ENCODE peak calls at places on chromosomes 6 and 20, in nine cellular contexts. One of them, this sample, is unnamed.

GRCh38 chr6:10719386-10720228 is 3.3 kb upstream of the TMEM14C start:
- DNase-seq in HTR-8/SVneo: no peak
- DNase-seq in nephron progenitor cell: no peak
- DNase-seq in NCI-H2081: peak
- DNase-seq in Peyer's patch: no peak
- DNase-seq in stimulated activated CD8-positive, alpha-beta memory T cell treated with anti-CD3 and anti-CD28 coated beads, Interleukin-4, amount 100 ng/mL, for 24 hours: no peak
- DNase-seq in spleen: no peak
- DNase-seq in CD4-positive, alpha-beta T cell: no peak
- DNase-seq in stimulated activated CD4-positive, alpha-beta T cell treated with anti-CD3 and anti-CD28 coated beads, Interleukin-2, amount 100 ng/mL, for 48 hours: no peak
- DNase-seq in this sample: no peak

GRCh38 chr6:117451607-117452164 is 25.9 kb upstream of the ROS1 start:
- DNase-seq in HTR-8/SVneo: no peak
- DNase-seq in nephron progenitor cell: no peak
- DNase-seq in NCI-H2081: no peak
- DNase-seq in Peyer's patch: no peak
- DNase-seq in stimulated activated CD8-positive, alpha-beta memory T cell treated with anti-CD3 and anti-CD28 coated beads, Interleukin-4, amount 100 ng/mL, for 24 hours: no peak
- DNase-seq in spleen: no peak
- DNase-seq in CD4-positive, alpha-beta T cell: no peak
- DNase-seq in stimulated activated CD4-positive, alpha-beta T cell treated with anti-CD3 and anti-CD28 coated beads, Interleukin-2, amount 100 ng/mL, for 48 hours: no peak
- DNase-seq in this sample: no peak

GRCh38 chr6:30357678-30358339 is 12.9 kb downstream of the RPP21 start:
- DNase-seq in HTR-8/SVneo: peak
- DNase-seq in nephron progenitor cell: peak
- DNase-seq in NCI-H2081: peak
- DNase-seq in Peyer's patch: no peak
- DNase-seq in stimulated activated CD8-positive, alpha-beta memory T cell treated with anti-CD3 and anti-CD28 coated beads, Interleukin-4, amount 100 ng/mL, for 24 hours: no peak
- DNase-seq in spleen: no peak
- DNase-seq in CD4-positive, alpha-beta T cell: peak
- DNase-seq in stimulated activated CD4-positive, alpha-beta T cell treated with anti-CD3 and anti-CD28 coated beads, Interleukin-2, amount 100 ng/mL, for 48 hours: peak
- DNase-seq in this sample: peak

GRCh38 chr20:64065973-64066341 is 3.0 kb downstream of the TCEA2 start:
- DNase-seq in HTR-8/SVneo: peak
- DNase-seq in nephron progenitor cell: no peak
- DNase-seq in NCI-H2081: no peak
- DNase-seq in Peyer's patch: no peak
- DNase-seq in stimulated activated CD8-positive, alpha-beta memory T cell treated with anti-CD3 and anti-CD28 coated beads, Interleukin-4, amount 100 ng/mL, for 24 hours: peak
- DNase-seq in spleen: no peak
- DNase-seq in CD4-positive, alpha-beta T cell: peak
- DNase-seq in stimulated activated CD4-positive, alpha-beta T cell treated with anti-CD3 and anti-CD28 coated beads, Interleukin-2, amount 100 ng/mL, for 48 hours: peak
- DNase-seq in this sample: peak

GRCh38 chr6:166395778-166396177 is 13.0 kb upstream of the MPC1 start:
- DNase-seq in HTR-8/SVneo: no peak
- DNase-seq in nephron progenitor cell: no peak
- DNase-seq in NCI-H2081: no peak
- DNase-seq in Peyer's patch: no peak
- DNase-seq in stimulated activated CD8-positive, alpha-beta memory T cell treated with anti-CD3 and anti-CD28 coated beads, Interleukin-4, amount 100 ng/mL, for 24 hours: no peak
- DNase-seq in spleen: no peak
- DNase-seq in CD4-positive, alpha-beta T cell: no peak
- DNase-seq in stimulated activated CD4-positive, alpha-beta T cell treated with anti-CD3 and anti-CD28 coated beads, Interleukin-2, amount 100 ng/mL, for 48 hours: no peak
- DNase-seq in this sample: no peak

GRCh38 chr20:11549172-11550117 is 368.2 kb upstream of the BTBD3 start:
- DNase-seq in HTR-8/SVneo: no peak
- DNase-seq in nephron progenitor cell: no peak
- DNase-seq in NCI-H2081: peak
- DNase-seq in Peyer's patch: no peak
- DNase-seq in stimulated activated CD8-positive, alpha-beta memory T cell treated with anti-CD3 and anti-CD28 coated beads, Interleukin-4, amount 100 ng/mL, for 24 hours: no peak
- DNase-seq in spleen: no peak
- DNase-seq in CD4-positive, alpha-beta T cell: no peak
- DNase-seq in stimulated activated CD4-positive, alpha-beta T cell treated with anti-CD3 and anti-CD28 coated beads, Interleukin-2, amount 100 ng/mL, for 48 hours: no peak
- DNase-seq in this sample: no peak

GRCh38 chr6:90197854-90198496 is 98.7 kb downstream of the BACH2 start:
- DNase-seq in HTR-8/SVneo: no peak
- DNase-seq in nephron progenitor cell: no peak
- DNase-seq in NCI-H2081: peak
- DNase-seq in Peyer's patch: no peak
- DNase-seq in stimulated activated CD8-positive, alpha-beta memory T cell treated with anti-CD3 and anti-CD28 coated beads, Interleukin-4, amount 100 ng/mL, for 24 hours: no peak
- DNase-seq in spleen: no peak
- DNase-seq in CD4-positive, alpha-beta T cell: no peak
- DNase-seq in stimulated activated CD4-positive, alpha-beta T cell treated with anti-CD3 and anti-CD28 coated beads, Interleukin-2, amount 100 ng/mL, for 48 hours: no peak
- DNase-seq in this sample: no peak

GRCh38 chr6:147156799-147157382 is 47.3 kb upstream of the STXBP5 start:
- DNase-seq in HTR-8/SVneo: no peak
- DNase-seq in nephron progenitor cell: no peak
- DNase-seq in NCI-H2081: no peak
- DNase-seq in Peyer's patch: no peak
- DNase-seq in stimulated activated CD8-positive, alpha-beta memory T cell treated with anti-CD3 and anti-CD28 coated beads, Interleukin-4, amount 100 ng/mL, for 24 hours: no peak
- DNase-seq in spleen: no peak
- DNase-seq in CD4-positive, alpha-beta T cell: no peak
- DNase-seq in stimulated activated CD4-positive, alpha-beta T cell treated with anti-CD3 and anti-CD28 coated beads, Interleukin-2, amount 100 ng/mL, for 48 hours: no peak
- DNase-seq in this sample: no peak

GRCh38 chr6:30836431-30836866 is 47.9 kb upstream of the DDR1 start:
- DNase-seq in HTR-8/SVneo: no peak
- DNase-seq in nephron progenitor cell: no peak
- DNase-seq in NCI-H2081: no peak
- DNase-seq in Peyer's patch: no peak
- DNase-seq in stimulated activated CD8-positive, alpha-beta memory T cell treated with anti-CD3 and anti-CD28 coated beads, Interleukin-4, amount 100 ng/mL, for 24 hours: no peak
- DNase-seq in spleen: no peak
- DNase-seq in CD4-positive, alpha-beta T cell: no peak
- DNase-seq in stimulated activated CD4-positive, alpha-beta T cell treated with anti-CD3 and anti-CD28 coated beads, Interleukin-2, amount 100 ng/mL, for 48 hours: no peak
- DNase-seq in this sample: no peak

GRCh38 chr6:113719545-113719944 is 137.6 kb upstream of the MARCKS start:
- DNase-seq in HTR-8/SVneo: no peak
- DNase-seq in nephron progenitor cell: no peak
- DNase-seq in NCI-H2081: no peak
- DNase-seq in Peyer's patch: no peak
- DNase-seq in stimulated activated CD8-positive, alpha-beta memory T cell treated with anti-CD3 and anti-CD28 coated beads, Interleukin-4, amount 100 ng/mL, for 24 hours: no peak
- DNase-seq in spleen: no peak
- DNase-seq in CD4-positive, alpha-beta T cell: no peak
- DNase-seq in stimulated activated CD4-positive, alpha-beta T cell treated with anti-CD3 and anti-CD28 coated beads, Interleukin-2, amount 100 ng/mL, for 48 hours: no peak
- DNase-seq in this sample: no peak

GRCh38 chr6:180295-180694 is 112.0 kb upstream of the DUSP22 start:
- DNase-seq in HTR-8/SVneo: no peak
- DNase-seq in nephron progenitor cell: no peak
- DNase-seq in NCI-H2081: no peak
- DNase-seq in Peyer's patch: no peak
- DNase-seq in stimulated activated CD8-positive, alpha-beta memory T cell treated with anti-CD3 and anti-CD28 coated beads, Interleukin-4, amount 100 ng/mL, for 24 hours: no peak
- DNase-seq in spleen: no peak
- DNase-seq in CD4-positive, alpha-beta T cell: no peak
- DNase-seq in stimulated activated CD4-positive, alpha-beta T cell treated with anti-CD3 and anti-CD28 coated beads, Interleukin-2, amount 100 ng/mL, for 48 hours: no peak
- DNase-seq in this sample: no peak

GRCh38 chr6:39137235-39137634 is 22.2 kb upstream of the SAYSD1 start:
- DNase-seq in HTR-8/SVneo: peak
- DNase-seq in nephron progenitor cell: peak
- DNase-seq in NCI-H2081: no peak
- DNase-seq in Peyer's patch: no peak
- DNase-seq in stimulated activated CD8-positive, alpha-beta memory T cell treated with anti-CD3 and anti-CD28 coated beads, Interleukin-4, amount 100 ng/mL, for 24 hours: no peak
- DNase-seq in spleen: no peak
- DNase-seq in CD4-positive, alpha-beta T cell: peak
- DNase-seq in stimulated activated CD4-positive, alpha-beta T cell treated with anti-CD3 and anti-CD28 coated beads, Interleukin-2, amount 100 ng/mL, for 48 hours: peak
- DNase-seq in this sample: peak

GRCh38 chr6:8103726-8104125 is 1.4 kb upstream of the EEF1E1 start:
- DNase-seq in HTR-8/SVneo: no peak
- DNase-seq in nephron progenitor cell: no peak
- DNase-seq in NCI-H2081: no peak
- DNase-seq in Peyer's patch: no peak
- DNase-seq in stimulated activated CD8-positive, alpha-beta memory T cell treated with anti-CD3 and anti-CD28 coated beads, Interleukin-4, amount 100 ng/mL, for 24 hours: no peak
- DNase-seq in spleen: no peak
- DNase-seq in CD4-positive, alpha-beta T cell: no peak
- DNase-seq in stimulated activated CD4-positive, alpha-beta T cell treated with anti-CD3 and anti-CD28 coated beads, Interleukin-2, amount 100 ng/mL, for 48 hours: no peak
- DNase-seq in this sample: no peak

GRCh38 chr6:104682722-104683643 is 176.7 kb downstream of the HACE1 start:
- DNase-seq in HTR-8/SVneo: peak
- DNase-seq in nephron progenitor cell: peak
- DNase-seq in NCI-H2081: peak
- DNase-seq in Peyer's patch: peak
- DNase-seq in stimulated activated CD8-positive, alpha-beta memory T cell treated with anti-CD3 and anti-CD28 coated beads, Interleukin-4, amount 100 ng/mL, for 24 hours: peak
- DNase-seq in spleen: peak
- DNase-seq in CD4-positive, alpha-beta T cell: peak
- DNase-seq in stimulated activated CD4-positive, alpha-beta T cell treated with anti-CD3 and anti-CD28 coated beads, Interleukin-2, amount 100 ng/mL, for 48 hours: peak
- DNase-seq in this sample: peak

GRCh38 chr6:6891074-6891754 is 216.5 kb upstream of the RREB1 start:
- DNase-seq in HTR-8/SVneo: no peak
- DNase-seq in nephron progenitor cell: no peak
- DNase-seq in NCI-H2081: peak
- DNase-seq in Peyer's patch: peak
- DNase-seq in stimulated activated CD8-positive, alpha-beta memory T cell treated with anti-CD3 and anti-CD28 coated beads, Interleukin-4, amount 100 ng/mL, for 24 hours: no peak
- DNase-seq in spleen: no peak
- DNase-seq in CD4-positive, alpha-beta T cell: no peak
- DNase-seq in stimulated activated CD4-positive, alpha-beta T cell treated with anti-CD3 and anti-CD28 coated beads, Interleukin-2, amount 100 ng/mL, for 48 hours: no peak
- DNase-seq in this sample: no peak

GRCh38 chr20:33606114-33606771 is 55.9 kb upstream of the C20orf144 start:
- DNase-seq in HTR-8/SVneo: no peak
- DNase-seq in nephron progenitor cell: no peak
- DNase-seq in NCI-H2081: no peak
- DNase-seq in Peyer's patch: no peak
- DNase-seq in stimulated activated CD8-positive, alpha-beta memory T cell treated with anti-CD3 and anti-CD28 coated beads, Interleukin-4, amount 100 ng/mL, for 24 hours: no peak
- DNase-seq in spleen: no peak
- DNase-seq in CD4-positive, alpha-beta T cell: no peak
- DNase-seq in stimulated activated CD4-positive, alpha-beta T cell treated with anti-CD3 and anti-CD28 coated beads, Interleukin-2, amount 100 ng/mL, for 48 hours: no peak
- DNase-seq in this sample: no peak